ENCODE peak calls at places on chromosomes 3 and 15, in five cellular contexts. C is endothelial cell, V is tibial nerve, R is A172, G is hypothalamus. T is an unnamed sample.

GRCh38 chr3:90033242-90033641 is 925.8 kb downstream of the EPHA3 start:
- DNase-seq in C (no peak), G (no peak), R (no peak), V (no peak), T (no peak)

GRCh38 chr3:69786854-69787253 is 47.6 kb downstream of the MITF start:
- DNase-seq in C (no peak), R (no peak), G (no peak), V (no peak), T (no peak)

GRCh38 chr3:124467980-124468902 is 262.0 kb upstream of the UMPS start:
- DNase-seq in R (peak), G (no peak), V (peak), C (peak), T (peak)

GRCh38 chr15:67521770-67522568 is 1.0 kb downstream of the C15orf61 start:
- DNase-seq in C (no peak), V (no peak), G (no peak), R (no peak), T (peak)

GRCh38 chr3:171306631-171307030 is 153.6 kb downstream of the TNIK start:
- DNase-seq in G (peak), V (peak), C (no peak), R (peak), T (peak)

GRCh38 chr3:122996038-122996580 is 31.5 kb downstream of the SEMA5B start:
- DNase-seq in V (no peak), R (no peak), C (no peak), G (peak), T (no peak)

GRCh38 chr3:122247087-122247824 is 63.8 kb downstream of the CASR start:
- DNase-seq in R (no peak), V (no peak), G (no peak), C (no peak), T (no peak)

GRCh38 chr3:56878046-56878445 is 76.3 kb upstream of the ARHGEF3 start:
- DNase-seq in V (no peak), R (no peak), G (no peak), C (no peak), T (no peak)

GRCh38 chr3:53350652-53351051 is 3.3 kb upstream of the DCP1A start:
- DNase-seq in R (peak), C (peak), V (no peak), G (no peak), T (peak)

GRCh38 chr3:66582721-66583141 is 81.9 kb upstream of the LRIG1 start:
- DNase-seq in V (peak), G (no peak), R (no peak), C (no peak), T (no peak)

GRCh38 chr3:146640955-146641867 is 36.1 kb upstream of the PLSCR5 start:
- DNase-seq in G (no peak), C (peak), R (peak), V (peak), T (peak)

GRCh38 chr3:63798873-63799272 is 20.2 kb upstream of the C3orf49 start:
- DNase-seq in R (no peak), G (no peak), C (no peak), V (no peak), T (no peak)

GRCh38 chr3:27533718-27534578 is 49.8 kb upstream of the SLC4A7 start:
- DNase-seq in C (peak), V (peak), R (peak), G (no peak), T (peak)

GRCh38 chr3:31531465-31531991 is 1.2 kb upstream of the STT3B start:
- DNase-seq in C (no peak), G (no peak), V (no peak), R (no peak), T (peak)

GRCh38 chr3:105537371-105538075 is 170.8 kb downstream of the ALCAM start:
- DNase-seq in V (no peak), C (no peak), G (no peak), R (no peak), T (no peak)

GRCh38 chr3:36312351-36312750 is 68.0 kb upstream of the STAC start:
- DNase-seq in G (no peak), C (no peak), R (no peak), V (no peak), T (peak)

T was measured in epithelial cell of esophagus.